ENCODE peak calls at places on chromosomes 3 and 15, in ten cellular contexts. One of them, this sample, is unnamed.

GRCh38 chr3:190326930-190327329 is 4.7 kb upstream of the CLDN1 start:
- DNase-seq in CD8-positive, alpha-beta T cell: no peak
- DNase-seq in Caco-2: no peak
- DNase-seq in transverse colon: no peak
- DNase-seq in astrocyte of the spinal cord: peak
- DNase-seq in colonic mucosa: no peak
- DNase-seq in AG10803: peak
- DNase-seq in right cardiac atrium: no peak
- DNase-seq in A549: no peak
- DNase-seq in ovary: peak
- DNase-seq in this sample: no peak

GRCh38 chr3:187777331-187778046 is 32.2 kb upstream of the BCL6 start:
- DNase-seq in AG10803: peak
- DNase-seq in colonic mucosa: no peak
- DNase-seq in ovary: no peak
- DNase-seq in transverse colon: no peak
- DNase-seq in Caco-2: no peak
- DNase-seq in CD8-positive, alpha-beta T cell: peak
- DNase-seq in astrocyte of the spinal cord: peak
- DNase-seq in A549: no peak
- DNase-seq in right cardiac atrium: no peak
- DNase-seq in this sample: no peak

GRCh38 chr3:45350643-45351042 is 37.7 kb upstream of the LARS2 start:
- DNase-seq in right cardiac atrium: no peak
- DNase-seq in transverse colon: no peak
- DNase-seq in A549: no peak
- DNase-seq in colonic mucosa: no peak
- DNase-seq in ovary: no peak
- DNase-seq in AG10803: no peak
- DNase-seq in CD8-positive, alpha-beta T cell: no peak
- DNase-seq in astrocyte of the spinal cord: no peak
- DNase-seq in Caco-2: no peak
- DNase-seq in this sample: no peak

GRCh38 chr3:128572644-128573105 is 77.9 kb downstream of the RPN1 start:
- DNase-seq in astrocyte of the spinal cord: no peak
- DNase-seq in CD8-positive, alpha-beta T cell: no peak
- DNase-seq in Caco-2: peak
- DNase-seq in A549: peak
- DNase-seq in AG10803: no peak
- DNase-seq in ovary: no peak
- DNase-seq in transverse colon: peak
- DNase-seq in colonic mucosa: peak
- DNase-seq in right cardiac atrium: no peak
- DNase-seq in this sample: peak

GRCh38 chr3:28089527-28089897 is 151.9 kb upstream of the CMC1 start:
- DNase-seq in colonic mucosa: no peak
- DNase-seq in ovary: no peak
- DNase-seq in Caco-2: no peak
- DNase-seq in A549: no peak
- DNase-seq in AG10803: no peak
- DNase-seq in CD8-positive, alpha-beta T cell: no peak
- DNase-seq in transverse colon: no peak
- DNase-seq in right cardiac atrium: no peak
- DNase-seq in astrocyte of the spinal cord: no peak
- DNase-seq in this sample: no peak

GRCh38 chr3:71299160-71299559 is 284.4 kb downstream of the FOXP1 start:
- DNase-seq in ovary: no peak
- DNase-seq in transverse colon: no peak
- DNase-seq in AG10803: no peak
- DNase-seq in colonic mucosa: no peak
- DNase-seq in A549: no peak
- DNase-seq in CD8-positive, alpha-beta T cell: peak
- DNase-seq in right cardiac atrium: no peak
- DNase-seq in Caco-2: no peak
- DNase-seq in astrocyte of the spinal cord: no peak
- DNase-seq in this sample: no peak

GRCh38 chr3:177108648-177109047 is 88.6 kb downstream of the TBL1XR1 start:
- DNase-seq in Caco-2: no peak
- DNase-seq in AG10803: no peak
- DNase-seq in astrocyte of the spinal cord: no peak
- DNase-seq in transverse colon: no peak
- DNase-seq in A549: no peak
- DNase-seq in right cardiac atrium: no peak
- DNase-seq in ovary: no peak
- DNase-seq in colonic mucosa: no peak
- DNase-seq in CD8-positive, alpha-beta T cell: no peak
- DNase-seq in this sample: no peak

GRCh38 chr3:144127700-144128099 is 156.1 kb downstream of the DIPK2A start:
- DNase-seq in colonic mucosa: no peak
- DNase-seq in CD8-positive, alpha-beta T cell: no peak
- DNase-seq in Caco-2: no peak
- DNase-seq in AG10803: no peak
- DNase-seq in ovary: no peak
- DNase-seq in right cardiac atrium: no peak
- DNase-seq in astrocyte of the spinal cord: no peak
- DNase-seq in A549: no peak
- DNase-seq in transverse colon: no peak
- DNase-seq in this sample: no peak

GRCh38 chr15:66563126-66563525 is 2.7 kb downstream of the LCTL start:
- DNase-seq in right cardiac atrium: no peak
- DNase-seq in astrocyte of the spinal cord: no peak
- DNase-seq in Caco-2: no peak
- DNase-seq in AG10803: peak
- DNase-seq in CD8-positive, alpha-beta T cell: no peak
- DNase-seq in colonic mucosa: no peak
- DNase-seq in transverse colon: no peak
- DNase-seq in ovary: no peak
- DNase-seq in A549: no peak
- DNase-seq in this sample: peak

GRCh38 chr15:63892794-63893441 is 59.2 kb upstream of the HERC1 start:
- DNase-seq in right cardiac atrium: no peak
- DNase-seq in colonic mucosa: peak
- DNase-seq in transverse colon: peak
- DNase-seq in A549: no peak
- DNase-seq in Caco-2: no peak
- DNase-seq in astrocyte of the spinal cord: no peak
- DNase-seq in ovary: no peak
- DNase-seq in AG10803: no peak
- DNase-seq in CD8-positive, alpha-beta T cell: peak
- DNase-seq in this sample: peak

GRCh38 chr3:184334470-184335158 is 2.8 kb upstream of the FAM131A start:
- DNase-seq in AG10803: peak
- DNase-seq in Caco-2: no peak
- DNase-seq in transverse colon: no peak
- DNase-seq in ovary: no peak
- DNase-seq in A549: peak
- DNase-seq in right cardiac atrium: peak
- DNase-seq in CD8-positive, alpha-beta T cell: peak
- DNase-seq in astrocyte of the spinal cord: peak
- DNase-seq in colonic mucosa: no peak
- DNase-seq in this sample: peak

GRCh38 chr3:107001635-107002034 is 375.6 kb upstream of the CCDC54 start:
- DNase-seq in colonic mucosa: no peak
- DNase-seq in right cardiac atrium: no peak
- DNase-seq in transverse colon: no peak
- DNase-seq in A549: no peak
- DNase-seq in Caco-2: no peak
- DNase-seq in AG10803: peak
- DNase-seq in ovary: no peak
- DNase-seq in CD8-positive, alpha-beta T cell: no peak
- DNase-seq in astrocyte of the spinal cord: peak
- DNase-seq in this sample: no peak

GRCh38 chr15:44489464-44489863 is 47.5 kb upstream of the EIF3J start:
- DNase-seq in colonic mucosa: no peak
- DNase-seq in ovary: no peak
- DNase-seq in right cardiac atrium: no peak
- DNase-seq in AG10803: peak
- DNase-seq in CD8-positive, alpha-beta T cell: no peak
- DNase-seq in astrocyte of the spinal cord: peak
- DNase-seq in transverse colon: no peak
- DNase-seq in Caco-2: no peak
- DNase-seq in A549: no peak
- DNase-seq in this sample: peak

GRCh38 chr15:74414081-74414580 is 19.6 kb downstream of the SEMA7A start:
- DNase-seq in ovary: no peak
- DNase-seq in colonic mucosa: no peak
- DNase-seq in right cardiac atrium: no peak
- DNase-seq in AG10803: no peak
- DNase-seq in CD8-positive, alpha-beta T cell: no peak
- DNase-seq in transverse colon: no peak
- DNase-seq in Caco-2: no peak
- DNase-seq in astrocyte of the spinal cord: no peak
- DNase-seq in A549: no peak
- DNase-seq in this sample: peak

GRCh38 chr3:174524203-174524602 is 334.9 kb upstream of the NAALADL2 start:
- DNase-seq in astrocyte of the spinal cord: no peak
- DNase-seq in AG10803: no peak
- DNase-seq in A549: no peak
- DNase-seq in colonic mucosa: no peak
- DNase-seq in Caco-2: no peak
- DNase-seq in CD8-positive, alpha-beta T cell: no peak
- DNase-seq in transverse colon: no peak
- DNase-seq in ovary: no peak
- DNase-seq in right cardiac atrium: no peak
- DNase-seq in this sample: no peak

GRCh38 chr15:45391746-45392711 is 13.7 kb upstream of the GATM start:
- DNase-seq in CD8-positive, alpha-beta T cell: no peak
- DNase-seq in ovary: no peak
- DNase-seq in transverse colon: no peak
- DNase-seq in A549: no peak
- DNase-seq in astrocyte of the spinal cord: no peak
- DNase-seq in colonic mucosa: no peak
- DNase-seq in right cardiac atrium: no peak
- DNase-seq in Caco-2: no peak
- DNase-seq in AG10803: no peak
- DNase-seq in this sample: no peak

GRCh38 chr3:101133638-101134037 is 140.4 kb upstream of the ABI3BP start:
- DNase-seq in ovary: no peak
- DNase-seq in A549: no peak
- DNase-seq in AG10803: no peak
- DNase-seq in Caco-2: no peak
- DNase-seq in astrocyte of the spinal cord: no peak
- DNase-seq in transverse colon: no peak
- DNase-seq in CD8-positive, alpha-beta T cell: no peak
- DNase-seq in right cardiac atrium: no peak
- DNase-seq in colonic mucosa: no peak
- DNase-seq in this sample: no peak

GRCh38 chr15:39931615-39932014 is 2.3 kb upstream of the EIF2AK4 start:
- DNase-seq in CD8-positive, alpha-beta T cell: no peak
- DNase-seq in astrocyte of the spinal cord: no peak
- DNase-seq in A549: no peak
- DNase-seq in AG10803: no peak
- DNase-seq in right cardiac atrium: no peak
- DNase-seq in transverse colon: no peak
- DNase-seq in ovary: no peak
- DNase-seq in colonic mucosa: no peak
- DNase-seq in Caco-2: no peak
- DNase-seq in this sample: no peak

GRCh38 chr3:184806567-184807271 is 5.2 kb upstream of the VPS8 start:
- DNase-seq in ovary: no peak
- DNase-seq in colonic mucosa: no peak
- DNase-seq in right cardiac atrium: no peak
- DNase-seq in AG10803: no peak
- DNase-seq in Caco-2: no peak
- DNase-seq in CD8-positive, alpha-beta T cell: no peak
- DNase-seq in transverse colon: no peak
- DNase-seq in astrocyte of the spinal cord: no peak
- DNase-seq in A549: no peak
- DNase-seq in this sample: no peak

GRCh38 chr3:153138267-153139210 is 23.5 kb upstream of the RAP2B start:
- DNase-seq in Caco-2: peak
- DNase-seq in AG10803: peak
- DNase-seq in colonic mucosa: peak
- DNase-seq in transverse colon: peak
- DNase-seq in A549: peak
- DNase-seq in astrocyte of the spinal cord: peak
- DNase-seq in CD8-positive, alpha-beta T cell: no peak
- DNase-seq in ovary: no peak
- DNase-seq in right cardiac atrium: peak
- DNase-seq in this sample: peak

GRCh38 chr15:52683585-52683984 is 4.4 kb upstream of the ATOSA start:
- DNase-seq in CD8-positive, alpha-beta T cell: no peak
- DNase-seq in colonic mucosa: no peak
- DNase-seq in astrocyte of the spinal cord: no peak
- DNase-seq in AG10803: no peak
- DNase-seq in right cardiac atrium: no peak
- DNase-seq in ovary: no peak
- DNase-seq in transverse colon: no peak
- DNase-seq in Caco-2: no peak
- DNase-seq in A549: no peak
- DNase-seq in this sample: no peak

GRCh38 chr3:46406440-46406785 is 453 bp downstream of the CCR5AS start:
- DNase-seq in colonic mucosa: no peak
- DNase-seq in ovary: no peak
- DNase-seq in transverse colon: no peak
- DNase-seq in Caco-2: no peak
- DNase-seq in right cardiac atrium: no peak
- DNase-seq in astrocyte of the spinal cord: no peak
- DNase-seq in A549: no peak
- DNase-seq in AG10803: no peak
- DNase-seq in CD8-positive, alpha-beta T cell: no peak
- DNase-seq in this sample: peak
- H3K4me3 ChIP-seq in colonic mucosa: no peak
- H3K4me3 ChIP-seq in ovary: no peak
- H3K4me3 ChIP-seq in transverse colon: peak
- H3K4me3 ChIP-seq in Caco-2: no peak
- H3K4me3 ChIP-seq in right cardiac atrium: no peak
- H3K4me3 ChIP-seq in astrocyte of the spinal cord: no peak
- H3K4me3 ChIP-seq in A549: no peak
- H3K4me3 ChIP-seq in AG10803: no peak
- H3K4me3 ChIP-seq in CD8-positive, alpha-beta T cell: no peak
- H3K4me3 ChIP-seq in this sample: no peak

GRCh38 chr3:69009559-69010410 is 3.7 kb downstream of the EOGT start:
- DNase-seq in CD8-positive, alpha-beta T cell: no peak
- DNase-seq in AG10803: peak
- DNase-seq in right cardiac atrium: no peak
- DNase-seq in A549: no peak
- DNase-seq in colonic mucosa: no peak
- DNase-seq in transverse colon: no peak
- DNase-seq in astrocyte of the spinal cord: peak
- DNase-seq in ovary: no peak
- DNase-seq in Caco-2: no peak
- DNase-seq in this sample: peak
- H3K4me3 ChIP-seq in CD8-positive, alpha-beta T cell: no peak
- H3K4me3 ChIP-seq in AG10803: no peak
- H3K4me3 ChIP-seq in right cardiac atrium: no peak
- H3K4me3 ChIP-seq in A549: no peak
- H3K4me3 ChIP-seq in colonic mucosa: no peak
- H3K4me3 ChIP-seq in transverse colon: no peak
- H3K4me3 ChIP-seq in astrocyte of the spinal cord: no peak
- H3K4me3 ChIP-seq in ovary: no peak
- H3K4me3 ChIP-seq in Caco-2: no peak
- H3K4me3 ChIP-seq in this sample: no peak

GRCh38 chr15:99708563-99708962 is 24.7 kb downstream of the LYSMD4 start:
- DNase-seq in transverse colon: peak
- DNase-seq in A549: peak
- DNase-seq in colonic mucosa: peak
- DNase-seq in right cardiac atrium: peak
- DNase-seq in astrocyte of the spinal cord: peak
- DNase-seq in ovary: peak
- DNase-seq in Caco-2: no peak
- DNase-seq in AG10803: peak
- DNase-seq in CD8-positive, alpha-beta T cell: no peak
- DNase-seq in this sample: no peak
- H3K4me3 ChIP-seq in transverse colon: no peak
- H3K4me3 ChIP-seq in A549: no peak
- H3K4me3 ChIP-seq in colonic mucosa: no peak
- H3K4me3 ChIP-seq in right cardiac atrium: no peak
- H3K4me3 ChIP-seq in astrocyte of the spinal cord: no peak
- H3K4me3 ChIP-seq in ovary: no peak
- H3K4me3 ChIP-seq in Caco-2: no peak
- H3K4me3 ChIP-seq in AG10803: no peak
- H3K4me3 ChIP-seq in CD8-positive, alpha-beta T cell: no peak
- H3K4me3 ChIP-seq in this sample: no peak

GRCh38 chr3:169869484-169870304 is at the start of gene LRRC31:
- DNase-seq in CD8-positive, alpha-beta T cell: no peak
- DNase-seq in astrocyte of the spinal cord: no peak
- DNase-seq in right cardiac atrium: no peak
- DNase-seq in ovary: no peak
- DNase-seq in A549: no peak
- DNase-seq in transverse colon: no peak
- DNase-seq in AG10803: no peak
- DNase-seq in colonic mucosa: peak
- DNase-seq in Caco-2: no peak
- DNase-seq in this sample: no peak
- H3K4me3 ChIP-seq in CD8-positive, alpha-beta T cell: no peak
- H3K4me3 ChIP-seq in astrocyte of the spinal cord: no peak
- H3K4me3 ChIP-seq in right cardiac atrium: no peak
- H3K4me3 ChIP-seq in ovary: peak
- H3K4me3 ChIP-seq in A549: no peak
- H3K4me3 ChIP-seq in transverse colon: peak
- H3K4me3 ChIP-seq in AG10803: no peak
- H3K4me3 ChIP-seq in colonic mucosa: peak
- H3K4me3 ChIP-seq in Caco-2: no peak
- H3K4me3 ChIP-seq in this sample: no peak